ENCODE peak calls at places on chromosome 1, in nine cellular contexts. W, M, T, D, Q, L, I, F and V are unnamed samples.

GRCh38 chr1:47696404-47696910 is 258.6 kb downstream of the FOXD2 start:
- DNase-seq in W (no peak), M (peak; percentile 28), T (no peak), D (no peak), Q (no peak), L (no peak), I (no peak), F (no peak), V (peak; percentile 22)

GRCh38 chr1:147611587-147611986 is 58.7 kb downstream of the ACP6 start:
- DNase-seq in W (no peak), M (no peak), T (no peak), D (no peak), Q (no peak), L (no peak), I (no peak), F (no peak), V (no peak)

GRCh38 chr1:24114753-24115152 is 2.8 kb upstream of the MYOM3 start:
- DNase-seq in W (no peak), M (no peak), T (no peak), D (no peak), Q (no peak), L (no peak), I (no peak), F (no peak), V (no peak)

GRCh38 chr1:245277276-245277675 is 122.5 kb downstream of the KIF26B start:
- DNase-seq in W (no peak), M (no peak), T (no peak), D (no peak), Q (no peak), L (no peak), I (no peak), F (peak; percentile 51), V (no peak)

GRCh38 chr1:53121319-53122172 is 20.9 kb downstream of the SLC1A7 start:
- DNase-seq in W (peak; percentile 88), M (peak; percentile 90), T (no peak), D (no peak), Q (no peak), L (peak; percentile 87), I (peak; percentile 36), F (peak; percentile 23), V (no peak)

GRCh38 chr1:166944186-166944967 is 31.0 kb downstream of the ILDR2 start:
- DNase-seq in W (no peak), M (no peak), T (no peak), D (no peak), Q (no peak), L (no peak), I (no peak), F (no peak), V (no peak)

GRCh38 chr1:23475134-23475628 is 8.8 kb downstream of the ASAP3 start:
- DNase-seq in W (no peak), M (no peak), T (peak; percentile 59), D (no peak), Q (no peak), L (peak; percentile 59), I (peak; percentile 50), F (no peak), V (no peak)

GRCh38 chr1:156811171-156811570 is 5.5 kb downstream of the SH2D2A start:
- DNase-seq in W (peak; percentile 49), M (no peak), T (no peak), D (no peak), Q (no peak), L (no peak), I (no peak), F (no peak), V (no peak)

GRCh38 chr1:183734600-183735036 is 70.3 kb upstream of the RGL1 start:
- DNase-seq in W (peak; percentile 58), M (peak; percentile 79), T (peak; percentile 13), D (no peak), Q (no peak), L (peak; percentile 59), I (peak; percentile 25), F (peak; percentile 17), V (no peak)

GRCh38 chr1:157105988-157106812 is 6.6 kb upstream of the ETV3L start:
- DNase-seq in W (no peak), M (peak; percentile 66), T (no peak), D (no peak), Q (no peak), L (no peak), I (no peak), F (peak; percentile 8), V (peak; percentile 69)

GRCh38 chr1:243924588-243925349 is 74.7 kb upstream of the AKT3 start:
- DNase-seq in W (no peak), M (no peak), T (no peak), D (no peak), Q (no peak), L (no peak), I (no peak), F (no peak), V (no peak)

GRCh38 chr1:23865543-23865930 is 2.6 kb downstream of the FUCA1 start:
- DNase-seq in W (no peak), M (no peak), T (peak; percentile 7), D (peak; percentile 54), Q (peak; percentile 73), L (no peak), I (peak; percentile 44), F (peak; percentile 9), V (no peak)

GRCh38 chr1:215399787-215400186 is 167.3 kb upstream of the KCTD3 start:
- DNase-seq in W (no peak), M (no peak), T (no peak), D (no peak), Q (no peak), L (no peak), I (no peak), F (no peak), V (no peak)

DNA sequence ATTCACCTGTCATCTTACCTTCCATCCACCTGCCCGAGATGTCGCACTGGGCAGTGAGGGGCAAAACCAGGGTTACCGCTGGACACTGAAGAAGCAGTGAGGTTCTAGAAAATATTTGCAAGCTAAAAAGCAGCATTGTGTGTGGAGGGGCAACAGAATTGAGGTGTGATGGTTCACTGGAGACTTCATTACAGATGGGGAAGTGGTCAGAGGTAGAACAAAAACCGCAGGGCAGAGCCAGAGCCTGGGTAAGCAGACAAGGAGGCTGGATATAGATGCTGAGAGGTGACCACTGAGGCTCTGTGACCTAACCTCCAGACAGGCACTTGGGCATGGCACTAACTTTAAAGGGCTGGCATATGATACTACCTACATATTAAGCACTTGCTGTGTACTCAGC is 363.9 kb upstream of the PROX1 start:
- DNase-seq in W (no peak), M (no peak), T (no peak), D (no peak), Q (no peak), L (no peak), I (no peak), F (no peak), V (no peak)
- H3K27me3 ChIP-seq in W (no peaks in the 10 kb centered on the region), M (no peaks in the 10 kb centered on the region), T (no peaks in the 10 kb centered on the region), D (no peaks in the 10 kb centered on the region), Q (no peaks in the 10 kb centered on the region), L (no peaks in the 10 kb centered on the region), I (no peaks in the 10 kb centered on the region), F (no peaks in the 10 kb centered on the region), V (no peaks in the 10 kb centered on the region)

GRCh38 chr1:226419284-226419683 is 11.4 kb upstream of the PARP1 start:
- DNase-seq in W (no peak), M (no peak), T (no peak), D (no peak), Q (no peak), L (no peak), I (no peak), F (no peak), V (no peak)
- TF ChIP-seq POLR2A in W (no peak), M (no peak), T (no peak), D (no peak), Q (no peak), L (no peak), I (no peak), F (no peak), V (no peak)

DNA sequence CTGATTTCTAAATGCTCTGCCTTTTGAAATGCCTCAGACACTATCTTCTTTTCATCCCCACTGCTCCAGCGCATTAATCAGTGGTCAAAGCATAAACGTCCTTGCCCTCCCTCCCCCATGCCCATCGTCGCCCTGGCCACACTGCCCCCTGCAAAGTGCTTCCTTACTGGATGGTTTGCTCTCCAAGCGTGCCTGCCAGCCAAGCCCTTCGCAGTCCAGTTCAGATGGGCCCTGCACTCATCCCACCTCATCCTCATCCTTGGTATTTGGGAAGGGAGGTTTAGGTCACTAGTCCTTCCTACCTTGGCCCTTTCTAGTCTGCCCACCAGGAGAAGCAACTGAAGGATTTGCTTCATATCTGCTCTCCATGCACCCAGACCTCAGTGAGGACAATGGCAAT is 3.1 kb downstream of the GJA4 start:
- DNase-seq in W (no peak), M (no peak), T (no peak), D (no peak), Q (no peak), L (no peak), I (no peak), F (no peak), V (no peak)
- H3K27me3 ChIP-seq in W (no peaks in the 10 kb centered on the region), M (peaks cover 4% of the 10 kb centered on the region), T (peaks cover 6% of the 10 kb centered on the region), D (no peaks in the 10 kb centered on the region), Q (peaks cover 3% of the 10 kb centered on the region), L (no peaks in the 10 kb centered on the region), I (no peaks in the 10 kb centered on the region), F (no peaks in the 10 kb centered on the region), V (peaks cover 19% of the 10 kb centered on the region)

GRCh38 chr1:160205242-160205973 is at the start of gene PEA15:
- DNase-seq in W (peak; percentile 80), M (peak; percentile 88), T (peak; percentile 69), D (peak; percentile 73), Q (peak; percentile 12), L (peak; percentile 84), I (peak; percentile 65), F (peak; percentile 81), V (peak; percentile 80)

GRCh38 chr1:160207118-160207650 is 2.0 kb downstream of the PEA15 start:
- DNase-seq in W (no peak), M (no peak), T (no peak), D (no peak), Q (no peak), L (no peak), I (no peak), F (no peak), V (no peak)

GRCh38 chr1:160205974-160206369 is 788 bp downstream of the PEA15 start:
- DNase-seq in W (peak; percentile 46), M (peak; percentile 75), T (no peak), D (no peak), Q (peak; percentile 10), L (peak; percentile 57), I (peak; percentile 36), F (peak; percentile 33), V (peak; percentile 81)

GRCh38 chr1:160207751-160208150 is 2.6 kb downstream of the PEA15 start:
- DNase-seq in W (no peak), M (no peak), T (no peak), D (no peak), Q (no peak), L (no peak), I (no peak), F (no peak), V (no peak)

DNA sequence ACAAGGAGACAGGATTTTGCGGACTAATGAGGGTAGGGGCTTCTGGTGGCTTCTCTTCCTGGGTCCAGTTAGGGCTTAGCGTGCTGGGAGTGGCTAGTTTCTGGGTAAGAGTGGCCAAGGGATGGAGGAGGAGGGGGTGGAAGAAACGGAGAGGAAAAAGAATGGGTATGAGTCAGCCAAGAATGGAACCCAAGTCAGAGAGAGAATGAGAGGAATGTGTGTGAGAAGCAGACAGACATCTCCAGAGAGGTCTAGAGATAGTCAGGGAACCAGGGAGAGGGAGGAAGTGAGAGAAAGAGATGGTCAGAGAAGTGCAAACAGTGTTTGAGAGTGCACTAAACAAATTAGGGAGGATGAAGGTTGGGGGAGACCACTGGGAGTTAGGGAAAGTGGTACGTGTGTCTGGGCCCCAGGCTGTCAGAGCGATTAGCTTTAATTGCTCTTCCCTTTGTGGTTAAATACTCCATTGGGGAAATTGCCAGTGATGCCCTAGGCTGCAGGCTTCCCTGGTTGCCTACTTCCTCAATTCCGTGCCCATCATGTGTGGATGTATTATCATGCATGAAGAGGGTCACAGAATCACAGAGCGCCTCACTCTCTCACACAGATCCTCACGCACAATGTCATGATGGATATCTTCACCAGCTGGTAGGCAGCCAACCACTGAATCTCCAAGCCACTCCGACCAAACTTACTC is 1.4 kb downstream of the PEA15 start:
- DNase-seq in W (no peak), M (no peak), T (no peak), D (no peak), Q (no peak), L (no peak), I (no peak), F (no peak), V (peak; percentile 49)
- TF ChIP-seq POLR2A in W (no peak), M (no peak), T (no peak), D (no peak), Q (no peak), L (no peak), I (no peak), F (no peak), V (no peak)